ENCODE peak calls at places on chromosomes 12 and 14, in nine cellular contexts. T, D, Y, I, S, N, W, X and U are unnamed samples. For H3K4me1, the result is how much of the 10 kb centered on the place peaks cover.

GRCh38 chr14:59478540-59478939 is 5.7 kb downstream of the L3HYPDH start:
- DNase-seq in T (no peak), D (no peak), Y (no peak), I (no peak), S (no peak), N (no peak), W (no peak), X (no peak), U (no peak)

GRCh38 chr12:6423267-6424007 is 21.3 kb upstream of the CD27 start:
- DNase-seq in T (peak), D (peak), Y (peak), I (peak), S (peak), N (peak), W (peak), X (peak), U (peak)

GRCh38 chr12:48119834-48120195 is 651 bp downstream of the PFKM start:
- DNase-seq in T (no peak), D (no peak), Y (no peak), I (no peak), S (no peak), N (peak), W (peak), X (no peak), U (no peak)

GRCh38 chr12:26125451-26126339 is 858 bp upstream of the BHLHE41 start:
- DNase-seq in T (peak), D (peak), Y (peak), I (peak), S (no peak), N (peak), W (peak), X (peak), U (peak)

GRCh38 chr12:15601210-15601800 is 187.9 kb downstream of the EPS8 start:
- DNase-seq in T (no peak), D (no peak), Y (no peak), I (no peak), S (no peak), N (peak), W (peak), X (no peak), U (no peak)

GRCh38 chr14:84254205-84254788 is 1275.6 kb upstream of the FLRT2 start:
- DNase-seq in T (no peak), D (no peak), Y (no peak), I (no peak), S (no peak), N (no peak), W (no peak), X (no peak), U (peak)

GRCh38 chr14:68160269-68160668 is 340.7 kb downstream of the RAD51B start:
- DNase-seq in T (no peak), D (no peak), Y (no peak), I (no peak), S (no peak), N (no peak), W (no peak), X (no peak), U (no peak)

GRCh38 chr14:51458563-51458955 is 193.2 kb upstream of the FRMD6 start:
- DNase-seq in T (no peak), D (no peak), Y (no peak), I (no peak), S (no peak), N (peak), W (no peak), X (no peak), U (no peak)

GRCh38 chr14:80942158-80942738 is 710 bp upstream of the CEP128 start:
- DNase-seq in T (no peak), D (no peak), Y (no peak), I (no peak), S (peak), N (no peak), W (no peak), X (no peak), U (no peak)

GRCh38 chr12:70508178-70508577 is 129.1 kb downstream of the PTPRB start:
- DNase-seq in T (no peak), D (no peak), Y (no peak), I (peak), S (no peak), N (no peak), W (no peak), X (no peak), U (no peak)

GRCh38 chr12:130137141-130138018 is 24.9 kb upstream of the FZD10 start:
- DNase-seq in T (no peak), D (no peak), Y (no peak), I (no peak), S (no peak), N (no peak), W (no peak), X (no peak), U (no peak)

GRCh38 chr14:86057018-86057667 is 527.2 kb downstream of the FLRT2 start:
- DNase-seq in T (no peak), D (no peak), Y (no peak), I (peak), S (no peak), N (peak), W (no peak), X (no peak), U (no peak)

GRCh38 chr12:93302331-93303229 is 75.1 kb upstream of the NUDT4 start:
- DNase-seq in T (no peak), D (no peak), Y (no peak), I (no peak), S (peak), N (peak), W (peak), X (no peak), U (peak)

DNA sequence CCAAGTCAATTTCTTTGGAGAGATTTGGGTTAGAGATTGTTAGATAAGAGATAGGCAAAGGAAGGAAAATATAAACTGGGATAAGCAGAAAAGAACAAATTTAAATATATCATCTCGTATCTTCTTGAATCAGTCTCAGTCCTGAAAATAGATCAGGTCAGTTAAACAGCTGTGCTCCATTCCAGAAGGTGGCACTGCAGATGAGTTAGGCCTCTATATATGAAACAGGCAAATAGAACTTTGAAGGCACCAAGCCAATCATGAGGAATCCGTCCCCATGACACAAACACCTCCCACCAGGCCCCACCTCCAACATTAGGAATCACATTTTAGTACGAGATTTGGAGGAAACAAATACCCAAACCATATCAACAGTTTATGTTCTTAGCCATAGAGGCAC is 605.5 kb upstream of the USP15 start:
- DNase-seq in T (no peak), D (no peak), Y (no peak), I (peak), S (no peak), N (no peak), W (no peak), X (peak), U (no peak)
- TF ChIP-seq CTCF in T (peak), D (no peak), Y (no peak), I (no peak), S (no peak), N (no peak), W (no peak), X (peak), U (no peak)

GRCh38 chr12:110670161-110670701 is 18.7 kb downstream of the HVCN1 start:
- DNase-seq in T (no peak), D (no peak), Y (no peak), I (no peak), S (no peak), N (no peak), W (no peak), X (no peak), U (no peak)
- H3K4me1 ChIP-seq in T (under half), D (under half), Y (under half), I (under half), S (under half), N (under half), W (under half), X (under half), U (under half)

DNA sequence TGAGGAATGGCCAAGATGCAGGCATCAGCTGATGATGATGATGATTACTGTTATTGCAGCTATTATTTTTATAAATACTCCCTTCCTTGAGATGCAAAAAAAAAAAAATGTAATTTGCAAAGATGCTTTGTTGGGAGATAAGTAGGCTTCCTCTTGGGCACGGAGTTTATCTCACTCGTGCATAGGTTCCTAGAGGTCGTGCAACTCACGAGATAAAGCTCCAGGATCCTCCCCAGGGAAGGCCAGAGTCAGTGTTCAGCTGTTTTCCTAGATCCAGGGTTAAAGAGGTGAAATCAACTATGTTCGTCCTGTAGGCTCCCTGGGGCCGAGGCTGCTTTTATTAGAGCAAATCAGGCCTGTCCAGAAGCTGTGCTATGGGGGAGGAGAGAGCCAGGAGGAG is 270.2 kb downstream of the NRXN3 start:
- DNase-seq in T (no peak), D (no peak), Y (no peak), I (no peak), S (peak), N (no peak), W (no peak), X (no peak), U (no peak)
- H3K27ac ChIP-seq in T (no peak), D (no peak), Y (no peak), I (no peak), S (no peak), N (no peak), W (no peak), X (no peak), U (no peak)

GRCh38 chr12:86724716-86725115 is 468.5 kb upstream of the MGAT4C start:
- DNase-seq in T (no peak), D (no peak), Y (no peak), I (no peak), S (no peak), N (peak), W (peak), X (no peak), U (no peak)

GRCh38 chr12:86719381-86719780 is 463.2 kb upstream of the MGAT4C start:
- DNase-seq in T (no peak), D (no peak), Y (no peak), I (no peak), S (no peak), N (peak), W (no peak), X (no peak), U (no peak)

GRCh38 chr12:86727151-86727550 is 471.0 kb upstream of the MGAT4C start:
- DNase-seq in T (no peak), D (no peak), Y (no peak), I (no peak), S (no peak), N (peak), W (peak), X (no peak), U (no peak)

GRCh38 chr12:86723326-86723725 is 467.1 kb upstream of the MGAT4C start:
- DNase-seq in T (no peak), D (no peak), Y (no peak), I (no peak), S (no peak), N (no peak), W (no peak), X (no peak), U (no peak)
- TF ChIP-seq CTCF in T (no peak), D (no peak), Y (no peak), I (no peak), S (no peak), N (no peak), W (no peak), X (no peak), U (no peak)

GRCh38 chr12:60263146-60263545 is 667.3 kb downstream of the SLC16A7 start:
- DNase-seq in T (no peak), D (no peak), Y (no peak), I (no peak), S (no peak), N (peak), W (no peak), X (no peak), U (no peak)

GRCh38 chr12:60262378-60262777 is 666.5 kb downstream of the SLC16A7 start:
- DNase-seq in T (no peak), D (no peak), Y (no peak), I (no peak), S (no peak), N (no peak), W (no peak), X (no peak), U (no peak)

GRCh38 chr12:60255044-60255443 is 659.2 kb downstream of the SLC16A7 start:
- DNase-seq in T (no peak), D (no peak), Y (no peak), I (no peak), S (no peak), N (no peak), W (no peak), X (no peak), U (no peak)

GRCh38 chr12:60257063-60257462 is 661.2 kb downstream of the SLC16A7 start:
- DNase-seq in T (no peak), D (no peak), Y (no peak), I (peak), S (peak), N (peak), W (no peak), X (peak), U (no peak)

DNA sequence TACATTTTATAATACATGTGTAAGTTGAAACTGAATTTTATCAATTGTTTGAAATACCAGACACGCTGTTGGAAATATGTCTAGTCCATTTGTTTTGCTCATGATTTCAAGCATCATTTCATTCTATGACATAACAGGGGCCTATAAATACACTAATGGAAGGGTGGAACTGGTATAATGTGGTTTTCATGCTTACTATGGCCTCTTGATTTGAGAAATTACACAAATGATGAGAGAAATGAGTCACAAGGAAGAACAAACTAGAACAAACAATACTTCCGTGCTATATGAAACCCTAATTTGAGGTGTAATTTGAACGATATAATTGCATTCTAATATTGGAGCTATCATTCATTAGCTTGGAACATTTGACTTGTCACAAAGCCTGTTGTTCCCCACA is 663.4 kb downstream of the SLC16A7 start:
- DNase-seq in T (no peak), D (no peak), Y (no peak), I (no peak), S (no peak), N (peak), W (no peak), X (no peak), U (no peak)
- H3K4me1 ChIP-seq in T (under half), D (under half), Y (under half), I (under half), S (under half), N (under half), W (under half), X (under half), U (under half)

GRCh38 chr14:100069161-100069800 is 4.1 kb downstream of the EVL start:
- DNase-seq in T (no peak), D (no peak), Y (no peak), I (no peak), S (no peak), N (no peak), W (no peak), X (no peak), U (no peak)
- H3K27ac ChIP-seq in T (peak), D (no peak), Y (no peak), I (no peak), S (peak), N (no peak), W (no peak), X (no peak), U (no peak)

GRCh38 chr14:47442206-47442605 is 233.2 kb downstream of the MDGA2 start:
- DNase-seq in T (no peak), D (no peak), Y (no peak), I (peak), S (no peak), N (peak), W (no peak), X (peak), U (no peak)
- TF ChIP-seq CTCF in T (no peak), D (no peak), Y (peak), I (peak), S (no peak), N (no peak), W (no peak), X (peak), U (no peak)